ENCODE peak calls at places on chromosomes 16 and 17, in nine cellular contexts. S is neural progenitor cell; I is NCI-H1105 treated with DMSO at 0.1 percent for 48 hours; K is brain microvascular endothelial cell; X is AG09309; T is stimulated activated naive CD8-positive, alpha-beta T cell treated with anti-CD3 and anti-CD28 coated beads, Interleukin-15, amount 100 ng/mL, for 72 hours; N is RCC 7860; L is stimulated activated CD8-positive, alpha-beta memory T cell treated with anti-CD3 and anti-CD28 coated beads, Interleukin-15, amount 100 ng/mL, for 24 hours; A is GM12878. U is an unnamed sample.

GRCh38 chr17:29111816-29112499 is 68.2 kb downstream of the MYO18A start:
- DNase-seq in X (no peak), A (no peak), T (peak), S (peak), L (peak), I (peak), N (peak), K (peak), U (peak)

GRCh38 chr17:67068999-67069398 is 24.6 kb downstream of the CACNG1 start:
- DNase-seq in N (no peak), X (no peak), K (no peak), A (no peak), L (no peak), T (no peak), I (peak), S (no peak), U (no peak)

GRCh38 chr17:17379197-17379991 is 76.2 kb downstream of the NT5M start:
- DNase-seq in S (peak), X (no peak), I (no peak), L (no peak), A (no peak), T (no peak), K (no peak), N (no peak), U (no peak)

GRCh38 chr16:57988929-57989328 is 11.5 kb downstream of the ZNF319 start:
- DNase-seq in S (no peak), K (no peak), T (no peak), X (no peak), I (peak), L (no peak), A (no peak), N (no peak), U (peak)

GRCh38 chr17:82734987-82735866 is at the start of gene FN3K:
- DNase-seq in L (no peak), N (no peak), T (no peak), A (no peak), K (peak), I (peak), S (peak), X (peak), U (peak)

GRCh38 chr16:4426021-4426684 is 485 bp downstream of the DNAJA3 start:
- DNase-seq in T (no peak), A (no peak), L (no peak), I (no peak), K (no peak), X (no peak), S (no peak), N (no peak), U (peak)

GRCh38 chr17:77306790-77307478 is 166.2 kb downstream of the SEC14L1 start:
- DNase-seq in I (no peak), S (no peak), L (no peak), A (no peak), X (no peak), N (peak), T (no peak), K (no peak), U (no peak)

GRCh38 chr17:3043737-3044365 is 19.6 kb downstream of the OR1D5 start:
- DNase-seq in L (no peak), S (peak), I (no peak), N (no peak), K (no peak), X (no peak), A (no peak), T (no peak), U (peak)

GRCh38 chr16:89785523-89786155 is 30.8 kb downstream of the FANCA start:
- DNase-seq in K (no peak), A (no peak), N (no peak), S (no peak), L (no peak), T (no peak), I (no peak), X (no peak), U (no peak)

GRCh38 chr17:35129973-35130351 is 8.5 kb downstream of the FNDC8 start:
- DNase-seq in S (no peak), T (no peak), K (no peak), I (no peak), N (no peak), A (no peak), X (no peak), L (no peak), U (no peak)

GRCh38 chr16:89695875-89696597 is 5.5 kb downstream of the SPATA2L start:
- DNase-seq in I (no peak), L (no peak), X (no peak), A (no peak), N (no peak), T (no peak), S (no peak), K (no peak), U (peak)

GRCh38 chr16:711548-712320 is 3.2 kb upstream of the METRN start:
- DNase-seq in I (peak), A (no peak), X (no peak), S (peak), T (peak), K (peak), N (peak), L (peak), U (peak)

GRCh38 chr17:80781851-80782277 is 209.8 kb upstream of the CHMP6 start:
- DNase-seq in T (no peak), A (no peak), L (no peak), S (no peak), K (no peak), X (no peak), N (no peak), I (no peak), U (no peak)

GRCh38 chr16:13186813-13187212 is 285.4 kb downstream of the SHISA9 start:
- DNase-seq in X (no peak), L (no peak), A (no peak), K (no peak), N (no peak), T (no peak), S (peak), I (no peak), U (peak)

GRCh38 chr16:71930993-71931392 is 35.7 kb downstream of the IST1 start:
- DNase-seq in L (no peak), I (no peak), N (no peak), K (no peak), X (no peak), A (no peak), S (no peak), T (no peak), U (no peak)